ENCODE peak calls at places on chromosomes 6 and 20, in five cellular contexts. L, U, T, B and C are unnamed samples.
A peak's percentile ranks its signal among the peaks of the same experiment; 100 is the strongest.

GRCh38 chr20:10596726-10597125 is 77.1 kb downstream of the JAG1 start:
- DNase-seq in U (peak; percentile 90), T (peak; percentile 55), B (no peak), L (no peak), C (no peak)

GRCh38 chr6:127384007-127384406 is 40.6 kb upstream of the ECHDC1 start:
- DNase-seq in U (peak; percentile 16), L (no peak), B (no peak), T (no peak), C (no peak)

GRCh38 chr20:25053207-25054132 is 4.5 kb downstream of the ACSS1 start:
- DNase-seq in U (peak; percentile 48), B (no peak), T (peak; percentile 27), L (no peak), C (no peak)

GRCh38 chr6:112665815-112666214 is 318.7 kb downstream of the RFPL4B start:
- DNase-seq in T (peak; percentile 56), L (no peak), B (no peak), U (no peak), C (no peak)

GRCh38 chr6:122569372-122569771 is 40.8 kb upstream of the PKIB start:
- DNase-seq in U (no peak), L (no peak), B (no peak), T (no peak), C (no peak)

GRCh38 chr6:129096651-129097290 is 213.8 kb downstream of the LAMA2 start:
- DNase-seq in U (no peak), T (no peak), B (no peak), L (no peak), C (no peak)

GRCh38 chr6:89348372-89348771 is 4.2 kb downstream of the UBE2J1 start:
- DNase-seq in L (no peak), U (no peak), B (no peak), T (no peak), C (no peak)

GRCh38 chr6:49979584-49979983 is 10.2 kb upstream of the DEFB113 start:
- DNase-seq in B (no peak), L (no peak), T (no peak), U (no peak), C (no peak)

GRCh38 chr6:141451508-141452353 is 681.0 kb upstream of the GJE1 start:
- DNase-seq in B (peak; percentile 3), L (no peak), T (peak; percentile 50), U (peak; percentile 45), C (no peak)

GRCh38 chr20:34863421-34863965 is 9.2 kb downstream of the GGT7 start:
- DNase-seq in T (no peak), L (no peak), B (no peak), U (no peak), C (no peak)

GRCh38 chr6:82971877-82972460 is 93.7 kb downstream of the UBE3D start:
- DNase-seq in T (no peak), U (no peak), B (no peak), L (no peak), C (no peak)

GRCh38 chr20:50034567-50035170 is 51.9 kb downstream of the SNAI1 start:
- DNase-seq in L (peak; percentile 51), U (no peak), T (peak; percentile 88), B (no peak), C (no peak)

GRCh38 chr6:107699191-107700015 is 124.7 kb downstream of the SCML4 start:
- DNase-seq in L (no peak), T (no peak), U (no peak), B (no peak), C (no peak)

GRCh38 chr6:148231572-148231971 is 111.1 kb upstream of the SASH1 start:
- DNase-seq in T (no peak), L (no peak), U (peak; percentile 19), B (no peak), C (no peak)

GRCh38 chr20:59645761-59646171 is 41.4 kb downstream of the PHACTR3 start:
- DNase-seq in U (no peak), T (no peak), B (no peak), L (no peak), C (no peak)

GRCh38 chr20:46592580-46593362 is 42.3 kb upstream of the OCSTAMP start:
- DNase-seq in B (peak; percentile 19), U (no peak), L (no peak), T (no peak), C (no peak)

GRCh38 chr20:36063916-36064660 is 90.5 kb upstream of the EPB41L1 start:
- DNase-seq in L (no peak), B (no peak), T (no peak), U (no peak), C (no peak)

GRCh38 chr6:43809417-43810305 is 39.6 kb downstream of the VEGFA start:
- DNase-seq in B (no peak), U (peak; percentile 91), T (peak; percentile 2), L (no peak), C (no peak)

GRCh38 chr20:64065973-64066341 is 3.0 kb downstream of the TCEA2 start:
- DNase-seq in T (no peak), B (peak; percentile 62), U (peak; percentile 92), L (no peak), C (no peak)

GRCh38 chr6:30707281-30707850 is 9.7 kb downstream of the MDC1 start:
- DNase-seq in L (no peak), B (no peak), U (no peak), T (no peak), C (no peak)

GRCh38 chr20:40493551-40493950 is 195.5 kb downstream of the MAFB start:
- DNase-seq in T (no peak), L (no peak), B (peak; percentile 28), U (no peak), C (no peak)

DNA sequence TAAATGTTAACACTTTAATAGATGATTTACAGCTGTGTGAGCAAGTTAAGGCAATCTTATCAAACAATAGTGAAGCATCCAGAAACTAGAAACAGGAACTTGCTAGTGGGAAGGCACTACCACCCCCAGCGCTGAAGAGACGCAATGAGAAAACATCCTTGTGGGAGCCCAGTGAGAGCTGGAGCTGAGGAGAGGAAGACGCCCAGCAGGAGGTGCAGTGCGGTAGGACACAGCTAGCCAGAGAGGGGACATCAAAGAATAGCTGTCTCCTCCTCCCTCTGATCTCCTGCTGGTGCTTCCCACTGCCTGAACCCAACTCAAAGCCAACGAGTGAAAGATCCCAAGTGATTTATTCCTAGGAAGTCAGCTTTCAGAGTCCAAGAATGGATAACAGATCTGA is 140.3 kb downstream of the COL12A1 start:
- DNase-seq in T (peak; percentile 31), B (peak; percentile 34), L (no peak), U (peak; percentile 51), C (no peak)
- TF ChIP-seq CTCF in T (peak; percentile 6), B (peak; percentile 12), L (no peak), U (peak; percentile 40), C (no peak)

GRCh38 chr6:158595223-158595622 is 35.3 kb downstream of the TMEM181 start:
- DNase-seq in B (no peak), L (no peak), U (no peak), T (peak; percentile 24), C (no peak)
- TF ChIP-seq CTCF in B (no peak), L (no peak), U (peak; percentile 37), T (peak; percentile 27), C (no peak)

DNA sequence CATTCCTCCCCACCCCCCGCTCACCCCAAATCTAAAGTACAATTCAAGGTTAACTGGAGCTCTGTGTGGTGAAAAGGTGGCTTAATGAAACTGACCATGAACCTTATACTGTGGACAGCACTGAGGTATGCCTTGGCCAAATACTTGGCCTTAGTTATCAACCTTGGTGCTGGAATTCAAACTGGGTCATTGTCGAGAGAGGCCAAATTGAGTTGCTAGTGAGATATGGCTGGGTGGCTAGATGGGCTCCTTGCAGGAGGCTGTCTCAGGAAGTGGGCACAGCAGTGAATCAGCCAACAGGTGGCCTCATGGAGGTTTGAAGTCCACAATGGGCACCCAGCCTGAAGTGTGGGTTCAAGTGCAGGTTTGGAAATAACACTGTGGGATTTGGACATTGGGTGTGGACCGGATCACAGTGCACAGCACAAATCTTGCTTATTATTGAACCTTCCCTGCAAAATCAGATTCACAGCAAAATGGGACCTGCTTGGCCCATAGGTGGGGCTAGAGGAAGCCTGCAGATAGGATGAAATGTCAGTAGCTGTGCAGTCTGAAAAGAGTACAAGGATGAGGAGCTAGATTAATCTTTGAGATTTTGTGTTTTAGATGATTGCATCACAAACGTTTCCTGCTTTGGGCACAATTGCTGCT is 5.6 kb upstream of the BTBD3 start:
- DNase-seq in T (peak; percentile 16), L (no peak), U (no peak), B (no peak), C (no peak)
- TF ChIP-seq CTCF in T (peak; percentile 32), L (no peak), U (peak; percentile 65), B (peak; percentile 10), C (no peak)

GRCh38 chr6:4853349-4853748 is 77.1 kb downstream of the CDYL start:
- DNase-seq in T (no peak), L (no peak), B (no peak), U (no peak), C (no peak)

GRCh38 chr6:4853782-4854511 is 77.7 kb downstream of the CDYL start:
- DNase-seq in L (no peak), T (no peak), U (no peak), B (no peak), C (no peak)

GRCh38 chr6:4858194-4859028 is 82.2 kb downstream of the CDYL start:
- DNase-seq in B (no peak), L (no peak), U (no peak), T (no peak), C (no peak)

GRCh38 chr6:4860387-4860786 is 84.2 kb downstream of the CDYL start:
- DNase-seq in B (no peak), L (no peak), T (no peak), U (no peak), C (no peak)

DNA sequence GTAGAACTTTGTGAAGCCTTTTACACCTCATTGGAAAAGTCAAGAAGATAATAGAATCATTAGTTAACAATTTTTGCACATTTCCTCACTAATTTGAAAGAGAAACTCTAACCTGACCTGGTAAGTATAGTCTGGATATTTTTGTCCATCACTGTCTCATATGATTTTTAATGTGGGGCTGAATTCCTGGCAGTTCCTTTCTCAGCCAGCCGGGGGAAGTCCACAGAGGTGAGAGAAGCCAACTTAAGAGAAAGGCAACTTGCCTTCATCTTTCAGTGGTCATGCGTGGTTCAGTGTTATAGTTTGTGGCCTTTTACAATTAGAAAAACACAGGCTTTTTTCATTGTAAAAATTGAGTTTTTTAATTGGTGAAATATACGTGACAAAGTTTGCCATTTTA is 80.6 kb downstream of the CDYL start:
- DNase-seq in T (no peak), L (no peak), U (no peak), B (no peak), C (no peak)
- TF ChIP-seq CTCF in T (no peak), L (no peak), U (peak; percentile 16), B (no peak), C (no peak)

GRCh38 chr20:17228624-17229061 is 1.8 kb downstream of the PCSK2 start:
- DNase-seq in B (no peak), T (no peak), U (no peak), L (no peak), C (no peak)
- TF ChIP-seq CTCF in B (no peak), T (no peak), U (no peak), L (no peak), C (no peak)

DNA sequence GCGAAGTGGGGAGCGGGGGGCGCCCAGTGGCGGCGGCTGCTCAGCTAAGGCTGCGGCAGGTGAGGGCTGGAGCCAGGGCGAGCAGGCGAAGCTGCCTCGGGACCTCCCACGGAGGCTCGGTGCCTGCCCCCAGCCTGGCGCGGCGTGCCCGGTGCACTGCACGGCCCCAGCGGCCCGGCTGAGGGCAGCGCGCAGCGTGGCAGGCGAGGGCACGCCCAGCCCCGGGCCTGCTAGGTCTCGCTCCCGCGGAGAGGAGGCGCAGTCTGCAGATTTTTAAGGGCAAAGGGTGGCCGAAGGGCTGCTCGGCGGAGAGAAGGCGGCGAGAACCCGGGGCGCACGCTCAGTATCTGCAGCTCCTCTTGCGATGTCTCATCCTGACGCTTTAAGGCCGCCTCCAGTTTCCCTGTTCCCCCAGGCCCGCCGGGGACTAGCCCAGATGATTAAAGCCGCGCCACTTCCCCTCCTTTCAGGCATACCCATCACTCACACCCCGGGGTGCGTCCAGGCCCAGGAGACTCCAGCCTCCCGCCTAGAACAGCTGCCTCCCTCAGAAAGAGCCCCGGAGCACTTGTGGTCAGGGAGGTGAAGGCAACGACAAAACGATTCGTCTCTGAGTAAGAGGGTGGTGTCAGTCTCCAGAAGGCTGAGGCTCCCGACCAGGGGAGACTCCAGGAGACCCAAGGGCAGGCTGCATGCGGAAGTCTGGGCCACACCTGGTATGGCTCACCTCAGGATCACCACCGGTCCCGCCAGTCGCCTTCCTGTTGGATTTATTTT is at the start of gene FERMT1:
- DNase-seq in L (no peak), T (peak; percentile 31), U (peak; percentile 55), B (peak; percentile 78), C (no peak)
- TF ChIP-seq CTCF in L (no peak), T (peak; percentile 9), U (peak; percentile 13), B (no peak), C (no peak)